ENCODE peak calls at places on chromosomes 4 and X, in nine cellular contexts. J is aorta; K is naive thymus-derived CD4-positive, alpha-beta T cell; B is GM23248; W is colonic mucosa; C is mesendoderm; I is H1; P is ovary; E is neural progenitor cell. V is an unnamed sample. For H3K4me1, the result is how much of the 10 kb centered on the place peaks cover.

GRCh38 chr4:5037553-5038551 is 13.4 kb upstream of the STK32B start:
- DNase-seq in P (no peak), I (no peak), B (peak), K (no peak), E (no peak), W (no peak), C (peak), J (no peak), V (no peak)

GRCh38 chr4:110977554-110977953 is 354.7 kb upstream of the PITX2 start:
- DNase-seq in J (no peak), P (no peak), W (no peak), C (no peak), K (no peak), E (no peak), B (peak), I (no peak), V (no peak)

GRCh38 chr4:85823295-85823694 is 348.3 kb downstream of the ARHGAP24 start:
- DNase-seq in C (peak), K (no peak), W (no peak), E (no peak), I (no peak), J (no peak), B (peak), P (no peak), V (no peak)

GRCh38 chr4:184064877-184065276 is 152.8 kb downstream of the ENPP6 start:
- DNase-seq in P (no peak), I (no peak), W (peak), E (no peak), K (no peak), C (no peak), B (no peak), J (no peak), V (no peak)

GRCh38 chr4:105526656-105527055 is 25.8 kb upstream of the ARHGEF38 start:
- DNase-seq in B (no peak), P (no peak), J (no peak), W (no peak), E (no peak), C (no peak), K (no peak), I (no peak), V (no peak)

GRCh38 chr4:147492761-147493160 is 11.9 kb downstream of the EDNRA start:
- DNase-seq in C (no peak), I (no peak), J (no peak), K (no peak), B (peak), E (no peak), P (peak), W (no peak), V (no peak)

GRCh38 chr4:77376788-77377460 is 219.9 kb downstream of the CCNG2 start:
- DNase-seq in K (no peak), J (no peak), B (no peak), I (no peak), P (no peak), C (peak), W (no peak), E (peak), V (no peak)

GRCh38 chrX:6432211-6432610 is 102.7 kb downstream of the VCX3A start:
- DNase-seq in C (peak), B (no peak), E (no peak), K (no peak), P (no peak), I (no peak), W (no peak), J (no peak), V (no peak)

GRCh38 chr4:143397335-143397734 is 60.7 kb downstream of the GAB1 start:
- DNase-seq in P (no peak), W (no peak), B (peak), K (no peak), E (no peak), C (no peak), J (no peak), I (no peak), V (no peak)

GRCh38 chrX:23374291-23374690 is 39.6 kb downstream of the PTCHD1 start:
- DNase-seq in C (no peak), K (no peak), I (no peak), E (peak), P (no peak), W (no peak), B (peak), J (no peak), V (no peak)

GRCh38 chr4:63965875-63966274 is 443.4 kb downstream of the TECRL start:
- DNase-seq in W (no peak), E (no peak), P (no peak), I (no peak), B (no peak), J (no peak), K (no peak), C (no peak), V (no peak)

GRCh38 chrX:41799661-41800060 is 75.7 kb downstream of the GPR82 start:
- DNase-seq in E (no peak), P (no peak), I (no peak), B (no peak), C (no peak), W (no peak), K (no peak), J (no peak), V (no peak)

GRCh38 chrX:117990438-117990837 is 126.2 kb downstream of the KLHL13 start:
- DNase-seq in W (no peak), P (no peak), J (no peak), K (no peak), B (no peak), E (no peak), I (no peak), C (no peak), V (no peak)

GRCh38 chrX:120301497-120301896 is 9.8 kb downstream of the TMEM255A start:
- DNase-seq in E (no peak), B (no peak), I (no peak), J (no peak), K (no peak), W (no peak), P (no peak), C (no peak), V (no peak)

DNA sequence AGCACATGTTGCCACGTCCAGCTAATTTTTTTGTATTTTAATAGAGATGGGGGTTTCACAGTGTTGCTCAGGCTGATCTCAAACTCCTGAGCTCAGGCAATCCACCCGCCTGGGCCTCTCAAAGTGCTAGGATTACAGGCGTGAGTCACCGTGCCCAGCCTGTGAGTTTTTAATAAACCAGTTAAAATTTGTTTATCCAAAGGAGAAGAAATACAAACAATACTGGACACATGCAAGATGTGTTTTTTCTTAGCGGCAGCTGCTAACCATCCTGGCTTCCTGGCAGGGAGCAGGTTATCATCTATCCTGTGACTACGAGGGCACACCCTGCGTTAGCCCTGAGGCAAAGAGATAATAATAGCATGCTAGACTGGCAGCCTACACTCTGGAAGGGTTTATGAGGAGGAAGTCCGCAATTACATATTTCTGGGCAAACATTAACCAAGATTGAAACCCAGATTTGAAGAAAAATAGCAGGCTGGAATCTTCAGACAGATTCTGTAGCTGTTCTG is 191.4 kb downstream of the SPRY1 start:
- DNase-seq in J (peak), C (no peak), K (no peak), I (no peak), B (peak), W (peak), P (no peak), E (no peak), V (no peak)
- H3K4me3 ChIP-seq in J (no peak), C (no peak), K (no peak), I (no peak), B (peak), W (no peak), P (no peak), E (no peak), V (no peak)

DNA sequence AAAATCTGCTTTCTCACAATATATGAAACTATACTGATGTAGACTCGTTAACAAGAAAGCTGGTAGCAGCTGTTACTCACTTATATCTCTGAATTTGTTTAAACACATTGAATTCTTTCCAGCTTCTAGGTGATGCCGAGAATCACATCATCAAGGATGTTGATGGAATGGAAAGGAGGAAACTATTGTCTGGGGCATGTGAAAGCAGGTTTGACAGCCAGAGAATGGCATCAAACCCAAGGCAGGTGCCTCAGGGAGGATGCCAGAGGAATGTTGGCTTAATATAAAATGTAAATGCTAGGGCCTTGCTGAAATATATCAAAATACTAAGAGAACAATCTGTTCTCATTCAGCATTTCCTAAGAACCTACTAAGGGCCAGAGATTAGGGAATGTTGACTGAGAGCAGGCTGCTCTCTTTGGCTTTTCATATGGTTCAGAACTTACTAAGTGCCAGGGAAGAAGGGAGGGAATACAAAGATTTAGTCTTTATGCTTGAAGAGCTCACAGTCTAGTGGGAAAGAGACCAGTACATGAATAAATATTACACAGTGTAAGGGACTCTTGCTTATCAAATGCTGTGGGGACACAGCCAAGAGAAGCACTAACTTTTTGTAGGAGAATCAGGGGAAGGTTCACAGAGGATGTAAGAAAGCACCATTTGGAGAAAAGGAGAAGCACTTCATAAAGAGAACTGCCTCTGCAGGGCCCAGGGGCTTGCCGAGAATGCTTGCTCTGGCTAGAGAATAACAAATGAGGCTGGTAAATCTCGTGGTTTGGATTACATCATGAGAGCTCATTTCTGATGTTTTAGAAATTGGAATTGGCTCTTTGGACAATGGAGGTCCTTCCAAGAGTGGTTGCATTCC is 14.7 kb downstream of the SLIT2 start:
- DNase-seq in E (no peak), B (peak), P (no peak), C (no peak), I (no peak), J (peak), W (no peak), K (no peak), V (no peak)
- H3K4me1 ChIP-seq in E (under half), B (under half), P (under half), C (under half), I (under half), J (under half), W (under half), K (under half), V (under half)

GRCh38 chrX:71111851-71112468 is 583 bp upstream of the IL2RG start:
- DNase-seq in E (no peak), W (no peak), K (no peak), P (no peak), J (no peak), C (no peak), I (no peak), B (no peak), V (no peak)
- H3K4me3 ChIP-seq in E (no peak), W (no peak), K (peak), P (no peak), J (no peak), C (no peak), I (no peak), B (no peak), V (peak)

GRCh38 chr4:150002561-150002960 is 75.7 kb upstream of the DCLK2 start:
- DNase-seq in B (no peak), C (no peak), I (no peak), E (no peak), J (no peak), W (no peak), P (no peak), K (no peak), V (no peak)
- H3K4me1 ChIP-seq in B (half or more), C (under half), I (under half), E (under half), J (under half), W (under half), P (under half), K (under half), V (under half)

DNA sequence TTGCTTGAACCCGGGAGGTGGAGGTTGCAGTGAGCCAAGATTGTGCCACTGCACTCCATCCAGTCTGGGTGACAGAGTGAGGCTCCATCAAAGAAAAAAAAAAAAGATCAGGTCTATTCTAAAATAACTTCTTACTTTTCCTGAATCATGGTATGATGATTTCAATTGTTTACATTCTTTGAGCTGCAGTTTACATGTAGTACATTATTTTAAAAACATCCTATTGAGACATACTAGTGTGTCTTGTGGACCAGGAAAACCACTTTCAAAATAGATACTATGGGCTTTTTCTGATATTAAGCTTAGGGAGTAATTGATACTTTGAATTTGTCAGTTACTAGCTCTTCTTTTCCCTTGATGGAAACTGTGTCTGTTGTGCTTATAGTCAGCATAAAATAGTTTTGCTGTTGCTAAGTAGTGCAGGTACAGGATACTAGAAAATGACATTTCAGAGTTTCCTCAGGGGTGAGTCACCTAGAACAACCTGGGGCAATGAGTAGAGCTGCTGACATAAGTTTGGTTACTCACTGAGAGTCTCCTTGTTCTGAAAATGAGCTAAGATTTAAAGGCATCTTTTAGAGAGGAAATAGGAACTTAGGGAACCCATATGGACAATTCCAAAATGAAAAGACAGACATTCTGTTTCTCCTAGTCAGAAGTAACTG is 53.2 kb upstream of the C4orf54 start:
- DNase-seq in W (no peak), K (no peak), E (no peak), C (no peak), P (no peak), J (no peak), B (peak), I (no peak), V (no peak)
- H3K4me3 ChIP-seq in W (no peak), K (no peak), E (no peak), C (no peak), P (no peak), J (no peak), B (no peak), I (no peak), V (no peak)

GRCh38 chrX:13080128-13080795 is 35.8 kb upstream of the FAM9C start:
- DNase-seq in I (no peak), K (no peak), B (no peak), P (no peak), C (no peak), W (no peak), J (no peak), E (no peak), V (no peak)
- H3K4me1 ChIP-seq in I (under half), K (half or more), B (under half), P (under half), C (under half), W (under half), J (under half), E (under half), V (under half)

DNA sequence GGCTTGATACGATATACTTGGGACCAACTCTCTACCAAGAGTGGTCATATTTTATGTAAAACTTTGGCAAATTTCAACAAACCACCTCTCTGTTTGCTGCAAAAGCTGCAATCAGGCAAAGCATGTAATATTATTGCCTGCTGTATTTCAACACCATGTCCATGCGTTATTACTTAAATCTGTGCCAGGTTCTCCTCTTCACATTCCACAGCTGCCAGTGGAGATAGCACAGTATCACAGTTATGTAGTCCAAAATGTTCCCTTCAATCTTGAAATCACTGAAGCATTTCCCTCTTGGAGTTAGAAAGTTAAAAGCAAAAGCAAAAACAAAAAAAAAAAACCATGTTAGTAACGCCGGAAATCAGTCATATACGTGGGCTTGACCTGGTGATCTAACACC is 396.7 kb upstream of the MAGEC2 start:
- DNase-seq in P (no peak), J (no peak), B (no peak), E (no peak), K (no peak), W (no peak), C (no peak), I (no peak), V (no peak)
- H3K4me3 ChIP-seq in P (no peak), J (no peak), B (no peak), E (no peak), K (no peak), W (no peak), C (no peak), I (no peak), V (no peak)

DNA sequence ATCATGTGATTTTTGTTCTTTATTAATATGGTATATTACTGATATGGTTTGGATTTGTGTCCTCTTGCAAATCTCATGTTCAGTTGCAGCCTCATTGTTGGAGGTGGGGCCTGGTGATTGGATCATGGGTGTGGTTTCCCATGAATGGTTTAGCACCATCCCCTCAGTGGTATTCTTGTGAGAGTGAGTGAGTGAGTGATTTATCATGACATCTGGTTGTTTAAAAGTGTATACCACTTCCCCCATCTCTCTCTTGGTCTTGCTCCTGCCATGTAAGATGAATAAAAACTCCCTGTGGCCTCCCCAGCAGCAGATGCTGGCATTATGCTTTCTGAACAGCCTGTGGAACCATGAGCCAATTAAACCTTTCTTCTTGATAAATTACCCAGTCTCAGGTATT is 111.5 kb downstream of the TAB3 start:
- DNase-seq in P (no peak), E (no peak), J (no peak), I (no peak), B (no peak), C (no peak), K (no peak), W (no peak), V (no peak)
- H3K4me1 ChIP-seq in P (under half), E (under half), J (under half), I (under half), B (under half), C (under half), K (under half), W (under half), V (under half)

DNA sequence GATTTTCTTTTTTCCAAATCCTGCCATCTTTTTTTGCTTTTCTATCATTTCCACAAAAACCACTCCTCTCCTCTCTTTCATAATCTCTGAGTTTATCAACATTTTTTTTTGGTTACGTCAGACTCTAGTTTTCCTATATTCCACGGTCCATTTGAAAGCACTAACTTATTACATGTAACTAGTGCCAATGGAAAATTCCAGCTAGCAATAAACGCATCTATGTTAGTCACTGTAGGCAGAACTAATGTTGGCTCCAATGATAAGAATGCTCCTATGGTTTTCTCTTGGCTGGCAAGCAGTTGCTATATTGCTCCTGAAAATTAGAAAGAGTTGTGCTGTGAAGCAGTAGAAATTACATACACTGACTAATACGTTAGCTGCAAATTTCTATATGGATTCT is 634.6 kb upstream of the FTHL17 start:
- DNase-seq in W (no peak), P (no peak), J (no peak), C (no peak), E (no peak), K (no peak), I (no peak), B (no peak), V (no peak)
- H3K4me3 ChIP-seq in W (no peak), P (no peak), J (no peak), C (no peak), E (no peak), K (no peak), I (no peak), B (no peak), V (no peak)

GRCh38 chr4:113587640-113588275 is 173.8 kb downstream of the CAMK2D start:
- DNase-seq in K (no peak), I (no peak), C (no peak), P (no peak), B (no peak), W (no peak), E (no peak), J (no peak), V (no peak)
- H3K4me1 ChIP-seq in K (under half), I (under half), C (under half), P (under half), B (under half), W (under half), E (under half), J (under half), V (under half)